ENCODE peak calls at places on chromosome 13, in four cellular contexts. C is stimulated activated CD4-positive, alpha-beta T cell treated with anti-CD3 and anti-CD28 coated beads, Interleukin-1b, Interleukin-23, amount 100 ng/mL, for 1 hour; Z is retina; U is ACHN. K is an unnamed sample.
A peak's percentile ranks its signal among the peaks of the same experiment; 100 is the strongest.

GRCh38 chr13:73179906-73180305 is 121.1 kb downstream of the KLF5 start:
- DNase-seq in C (no peak), Z (no peak), U (no peak), K (no peak)

GRCh38 chr13:69623973-69624372 is 483.7 kb upstream of the ATXN8OS start:
- DNase-seq in C (no peak), U (no peak), Z (no peak), K (no peak)

GRCh38 chr13:78701383-78701782 is 42.4 kb upstream of the OBI1 start:
- DNase-seq in Z (no peak), U (no peak), C (no peak), K (no peak)

GRCh38 chr13:26440111-26440510 is 117.4 kb upstream of the WASF3 start:
- DNase-seq in C (no peak), Z (no peak), U (no peak), K (no peak)

GRCh38 chr13:114109646-114110045 is 22.8 kb downstream of the RASA3 start:
- DNase-seq in C (no peak), U (no peak), Z (peak; percentile 21), K (peak; percentile 32)

GRCh38 chr13:98813993-98814392 is 61.5 kb upstream of the SLC15A1 start:
- DNase-seq in C (no peak), Z (no peak), U (no peak), K (no peak)

GRCh38 chr13:88450515-88450914 is 779.3 kb downstream of the SLITRK5 start:
- DNase-seq in U (no peak), C (no peak), Z (no peak), K (no peak)

GRCh38 chr13:44697058-44697457 is 120.9 kb upstream of the TSC22D1 start:
- DNase-seq in Z (no peak), C (no peak), U (no peak), K (no peak)

GRCh38 chr13:20664304-20664703 is 39.2 kb upstream of the IL17D start:
- DNase-seq in C (no peak), U (no peak), Z (peak; percentile 19), K (no peak)

GRCh38 chr13:97004096-97004876 is 10.0 kb upstream of the OXGR1 start:
- DNase-seq in C (no peak), U (no peak), Z (no peak), K (no peak)

GRCh38 chr13:66359910-66360552 is 870.1 kb downstream of the PCDH9 start:
- DNase-seq in Z (no peak), C (no peak), U (no peak), K (no peak)

GRCh38 chr13:22178878-22179277 is 508.0 kb downstream of the FGF9 start:
- DNase-seq in U (no peak), Z (no peak), C (no peak), K (no peak)

GRCh38 chr13:52348081-52348480 is 57.9 kb downstream of the THSD1 start:
- DNase-seq in Z (no peak), C (no peak), U (peak; percentile 90), K (peak; percentile 84)

GRCh38 chr13:67228909-67229308 is 1.2 kb downstream of the PCDH9 start:
- DNase-seq in Z (peak; percentile 44), C (no peak), U (peak; percentile 7), K (peak; percentile 18)

GRCh38 chr13:94968040-94968756 is 255.9 kb upstream of the SOX21 start:
- DNase-seq in U (no peak), C (no peak), Z (peak; percentile 83), K (peak; percentile 84)

GRCh38 chr13:65911546-65912193 is 1318.5 kb downstream of the PCDH9 start:
- DNase-seq in C (no peak), Z (no peak), U (no peak), K (no peak)

GRCh38 chr13:114112826-114113322 is 19.5 kb downstream of the RASA3 start:
- DNase-seq in C (no peak), U (no peak), Z (peak; percentile 29), K (peak; percentile 59)

GRCh38 chr13:60788156-60788829 is 391.3 kb downstream of the TDRD3 start:
- DNase-seq in Z (no peak), U (no peak), C (no peak), K (no peak)

GRCh38 chr13:108897955-108898354 is 268.5 kb downstream of the MYO16 start:
- DNase-seq in U (no peak), C (no peak), Z (no peak), K (no peak)

GRCh38 chr13:48749699-48750473 is 96.2 kb downstream of the CYSLTR2 start:
- DNase-seq in Z (peak; percentile 54), C (peak; percentile 38), U (peak; percentile 93), K (peak; percentile 82)

GRCh38 chr13:83829800-83830199 is 52.5 kb downstream of the SLITRK1 start:
- DNase-seq in C (no peak), Z (no peak), U (no peak), K (no peak)

GRCh38 chr13:42364613-42365000 is 92.7 kb downstream of the AKAP11 start:
- DNase-seq in Z (no peak), U (no peak), C (no peak), K (no peak)

GRCh38 chr13:78430166-78430791 is 173.1 kb downstream of the POU4F1 start:
- DNase-seq in U (no peak), C (no peak), Z (no peak), K (peak; percentile 72)

GRCh38 chr13:67048084-67048792 is 181.9 kb downstream of the PCDH9 start:
- DNase-seq in Z (no peak), U (no peak), C (no peak), K (peak; percentile 91)

GRCh38 chr13:98826156-98826555 is 73.7 kb upstream of the SLC15A1 start:
- DNase-seq in U (no peak), C (no peak), Z (peak; percentile 25), K (peak; percentile 78)

GRCh38 chr13:87684850-87685735 is 13.9 kb downstream of the SLITRK5 start:
- DNase-seq in U (no peak), C (no peak), Z (no peak), K (no peak)

GRCh38 chr13:43804461-43805070 is 17.8 kb upstream of the ENOX1 start:
- DNase-seq in C (no peak), Z (peak; percentile 38), U (peak; percentile 57), K (peak; percentile 86)

GRCh38 chr13:109383683-109384082 is 402.7 kb downstream of the IRS2 start:
- DNase-seq in C (no peak), Z (no peak), U (no peak), K (no peak)

GRCh38 chr13:112078216-112078615 is 11.3 kb downstream of the SOX1 start:
- DNase-seq in C (no peak), U (no peak), Z (peak; percentile 41), K (peak; percentile 36)

GRCh38 chr13:63184693-63185092 is 1769.0 kb upstream of the PCDH20 start:
- DNase-seq in C (no peak), U (peak; percentile 57), Z (no peak), K (no peak)

GRCh38 chr13:108632649-108633167 is 3.3 kb downstream of the MYO16 start:
- DNase-seq in Z (no peak), U (no peak), C (no peak), K (no peak)

GRCh38 chr13:112881656-112882554 is 87.1 kb upstream of the MCF2L start:
- DNase-seq in Z (no peak), C (no peak), U (no peak), K (no peak)

GRCh38 chr13:111789011-111789410 is 277.9 kb upstream of the SOX1 start:
- DNase-seq in Z (no peak), C (no peak), U (no peak), K (no peak)

GRCh38 chr13:82294226-82294625 is 1588.0 kb downstream of the SLITRK1 start:
- DNase-seq in C (no peak), Z (no peak), U (no peak), K (no peak)

GRCh38 chr13:23707674-23708073 is 137.5 kb downstream of the TNFRSF19 start:
- DNase-seq in C (no peak), Z (no peak), U (peak; percentile 30), K (no peak)

GRCh38 chr13:47901451-47901850 is 99.6 kb downstream of the SUCLA2 start:
- DNase-seq in Z (no peak), U (no peak), C (no peak), K (no peak)

GRCh38 chr13:52845766-52846566 is 2.5 kb downstream of the PCDH8 start:
- DNase-seq in Z (peak; percentile 88), C (no peak), U (no peak), K (peak; percentile 83)

GRCh38 chr13:41652735-41653361 is 195.5 kb downstream of the RGCC start:
- DNase-seq in C (no peak), Z (no peak), U (peak; percentile 45), K (peak; percentile 77)

GRCh38 chr13:99989376-99990044 is 7.9 kb downstream of the ZIC2 start:
- DNase-seq in U (no peak), C (no peak), Z (peak; percentile 86), K (peak; percentile 33)